ENCODE peak calls at places on chromosome 12, in five cellular contexts. One of them, this sample, is unnamed.

GRCh38 chr12:89273525-89273924 is 78.8 kb downstream of the DUSP6 start:
- DNase-seq in GM23338: no peak
- DNase-seq in psoas muscle: no peak
- DNase-seq in astrocyte of the spinal cord: no peak
- DNase-seq in ELF-1: no peak
- DNase-seq in this sample: no peak

GRCh38 chr12:106246891-106247730 is 709 bp downstream of the CKAP4 start:
- DNase-seq in GM23338: peak
- DNase-seq in psoas muscle: peak
- DNase-seq in astrocyte of the spinal cord: peak
- DNase-seq in ELF-1: peak
- DNase-seq in this sample: peak

GRCh38 chr12:56102683-56103065 is 1.7 kb upstream of the PA2G4 start:
- DNase-seq in GM23338: no peak
- DNase-seq in psoas muscle: no peak
- DNase-seq in astrocyte of the spinal cord: no peak
- DNase-seq in ELF-1: no peak
- DNase-seq in this sample: no peak

GRCh38 chr12:97386133-97386581 is 76.4 kb upstream of the RMST start:
- DNase-seq in GM23338: peak
- DNase-seq in psoas muscle: no peak
- DNase-seq in astrocyte of the spinal cord: peak
- DNase-seq in ELF-1: peak
- DNase-seq in this sample: no peak

GRCh38 chr12:232731-233614 is 19.0 kb upstream of the SLC6A12 start:
- DNase-seq in GM23338: no peak
- DNase-seq in psoas muscle: no peak
- DNase-seq in astrocyte of the spinal cord: no peak
- DNase-seq in ELF-1: no peak
- DNase-seq in this sample: no peak

GRCh38 chr12:41772478-41772877 is 372.2 kb downstream of the GXYLT1 start:
- DNase-seq in GM23338: no peak
- DNase-seq in psoas muscle: no peak
- DNase-seq in astrocyte of the spinal cord: no peak
- DNase-seq in ELF-1: no peak
- DNase-seq in this sample: no peak

GRCh38 chr12:1533205-1533601 is 61.2 kb downstream of the FBXL14 start:
- DNase-seq in GM23338: no peak
- DNase-seq in psoas muscle: no peak
- DNase-seq in astrocyte of the spinal cord: peak
- DNase-seq in ELF-1: no peak
- DNase-seq in this sample: no peak

GRCh38 chr12:111398530-111398929 is 7.2 kb upstream of the SH2B3 start:
- DNase-seq in GM23338: no peak
- DNase-seq in psoas muscle: no peak
- DNase-seq in astrocyte of the spinal cord: no peak
- DNase-seq in ELF-1: no peak
- DNase-seq in this sample: no peak

GRCh38 chr12:19967486-19967885 is 400.9 kb upstream of the PDE3A start:
- DNase-seq in GM23338: no peak
- DNase-seq in psoas muscle: no peak
- DNase-seq in astrocyte of the spinal cord: peak
- DNase-seq in ELF-1: no peak
- DNase-seq in this sample: no peak

GRCh38 chr12:97142737-97143450 is 235.8 kb downstream of the NEDD1 start:
- DNase-seq in GM23338: no peak
- DNase-seq in psoas muscle: no peak
- DNase-seq in astrocyte of the spinal cord: peak
- DNase-seq in ELF-1: peak
- DNase-seq in this sample: no peak

GRCh38 chr12:39412210-39412609 is 30.7 kb downstream of the KIF21A start:
- DNase-seq in GM23338: peak
- DNase-seq in psoas muscle: no peak
- DNase-seq in astrocyte of the spinal cord: no peak
- DNase-seq in ELF-1: peak
- DNase-seq in this sample: no peak

GRCh38 chr12:51897181-51897580 is 9.3 kb downstream of the ANKRD33 start:
- DNase-seq in GM23338: no peak
- DNase-seq in psoas muscle: no peak
- DNase-seq in astrocyte of the spinal cord: no peak
- DNase-seq in ELF-1: no peak
- DNase-seq in this sample: no peak

GRCh38 chr12:44847888-44848770 is 28.0 kb downstream of the NELL2 start:
- DNase-seq in GM23338: no peak
- DNase-seq in psoas muscle: no peak
- DNase-seq in astrocyte of the spinal cord: no peak
- DNase-seq in ELF-1: no peak
- DNase-seq in this sample: no peak

GRCh38 chr12:77841467-77842054 is 10.9 kb downstream of the NAV3 start:
- DNase-seq in GM23338: no peak
- DNase-seq in psoas muscle: no peak
- DNase-seq in astrocyte of the spinal cord: no peak
- DNase-seq in ELF-1: no peak
- DNase-seq in this sample: no peak

GRCh38 chr12:47779943-47780504 is 7.0 kb downstream of the SLC48A1 start:
- DNase-seq in GM23338: no peak
- DNase-seq in psoas muscle: peak
- DNase-seq in astrocyte of the spinal cord: no peak
- DNase-seq in ELF-1: no peak
- DNase-seq in this sample: no peak

GRCh38 chr12:20314325-20314724 is 54.0 kb upstream of the PDE3A start:
- DNase-seq in GM23338: peak
- DNase-seq in psoas muscle: no peak
- DNase-seq in astrocyte of the spinal cord: peak
- DNase-seq in ELF-1: no peak
- DNase-seq in this sample: no peak

GRCh38 chr12:116827432-116827831 is 53.8 kb downstream of the HRK start:
- DNase-seq in GM23338: no peak
- DNase-seq in psoas muscle: no peak
- DNase-seq in astrocyte of the spinal cord: no peak
- DNase-seq in ELF-1: no peak
- DNase-seq in this sample: no peak

GRCh38 chr12:51686727-51687126 is 95.7 kb downstream of the SCN8A start:
- DNase-seq in GM23338: no peak
- DNase-seq in psoas muscle: no peak
- DNase-seq in astrocyte of the spinal cord: no peak
- DNase-seq in ELF-1: no peak
- DNase-seq in this sample: no peak

GRCh38 chr12:56840922-56841321 is 77.8 kb downstream of the HSD17B6 start:
- DNase-seq in GM23338: no peak
- DNase-seq in psoas muscle: no peak
- DNase-seq in astrocyte of the spinal cord: peak
- DNase-seq in ELF-1: peak
- DNase-seq in this sample: no peak

GRCh38 chr12:119699199-119699765 is 31.3 kb downstream of the PRKAB1 start:
- DNase-seq in GM23338: no peak
- DNase-seq in psoas muscle: no peak
- DNase-seq in astrocyte of the spinal cord: no peak
- DNase-seq in ELF-1: no peak
- DNase-seq in this sample: no peak